ENCODE peak calls at places on chromosome 12, in seven cellular contexts. One of them, this sample, is unnamed.

GRCh38 chr12:131903270-131904255 is 9.1 kb downstream of the ULK1 start:
- DNase-seq in activated T-helper 9 cell treated with anti-CD3 and anti-CD28 coated beads, Interleukin-2, amount 50 U/mL, for 16 hours: no peak
- DNase-seq in left colon: no peak
- DNase-seq in Calu3: no peak
- DNase-seq in MM.1S: no peak
- DNase-seq in NCI-H1105: no peak
- DNase-seq in cardiac fibroblast: no peak
- DNase-seq in this sample: no peak

GRCh38 chr12:6424008-6424347 is 20.8 kb upstream of the CD27 start:
- DNase-seq in activated T-helper 9 cell treated with anti-CD3 and anti-CD28 coated beads, Interleukin-2, amount 50 U/mL, for 16 hours: no peak
- DNase-seq in left colon: no peak
- DNase-seq in Calu3: no peak
- DNase-seq in MM.1S: no peak
- DNase-seq in NCI-H1105: no peak
- DNase-seq in cardiac fibroblast: no peak
- DNase-seq in this sample: no peak

GRCh38 chr12:113271853-113272561 is 50.7 kb downstream of the TPCN1 start:
- DNase-seq in activated T-helper 9 cell treated with anti-CD3 and anti-CD28 coated beads, Interleukin-2, amount 50 U/mL, for 16 hours: no peak
- DNase-seq in left colon: peak
- DNase-seq in Calu3: no peak
- DNase-seq in MM.1S: no peak
- DNase-seq in NCI-H1105: no peak
- DNase-seq in cardiac fibroblast: peak
- DNase-seq in this sample: no peak

GRCh38 chr12:28941248-28941647 is 207.8 kb upstream of the FAR2 start:
- DNase-seq in activated T-helper 9 cell treated with anti-CD3 and anti-CD28 coated beads, Interleukin-2, amount 50 U/mL, for 16 hours: no peak
- DNase-seq in left colon: no peak
- DNase-seq in Calu3: no peak
- DNase-seq in MM.1S: no peak
- DNase-seq in NCI-H1105: no peak
- DNase-seq in cardiac fibroblast: no peak
- DNase-seq in this sample: no peak

GRCh38 chr12:68455676-68456345 is 123.6 kb upstream of the MDM1 start:
- DNase-seq in activated T-helper 9 cell treated with anti-CD3 and anti-CD28 coated beads, Interleukin-2, amount 50 U/mL, for 16 hours: no peak
- DNase-seq in left colon: no peak
- DNase-seq in Calu3: no peak
- DNase-seq in MM.1S: peak
- DNase-seq in NCI-H1105: no peak
- DNase-seq in cardiac fibroblast: peak
- DNase-seq in this sample: no peak

GRCh38 chr12:114092981-114093380 is 126.9 kb upstream of the RBM19 start:
- DNase-seq in activated T-helper 9 cell treated with anti-CD3 and anti-CD28 coated beads, Interleukin-2, amount 50 U/mL, for 16 hours: no peak
- DNase-seq in left colon: no peak
- DNase-seq in Calu3: no peak
- DNase-seq in MM.1S: no peak
- DNase-seq in NCI-H1105: no peak
- DNase-seq in cardiac fibroblast: no peak
- DNase-seq in this sample: no peak

GRCh38 chr12:93336344-93336743 is 41.4 kb upstream of the NUDT4 start:
- DNase-seq in activated T-helper 9 cell treated with anti-CD3 and anti-CD28 coated beads, Interleukin-2, amount 50 U/mL, for 16 hours: no peak
- DNase-seq in left colon: no peak
- DNase-seq in Calu3: peak
- DNase-seq in MM.1S: no peak
- DNase-seq in NCI-H1105: no peak
- DNase-seq in cardiac fibroblast: peak
- DNase-seq in this sample: no peak

GRCh38 chr12:76588881-76589565 is 29.5 kb upstream of the OSBPL8 start:
- DNase-seq in activated T-helper 9 cell treated with anti-CD3 and anti-CD28 coated beads, Interleukin-2, amount 50 U/mL, for 16 hours: no peak
- DNase-seq in left colon: no peak
- DNase-seq in Calu3: no peak
- DNase-seq in MM.1S: no peak
- DNase-seq in NCI-H1105: no peak
- DNase-seq in cardiac fibroblast: peak
- DNase-seq in this sample: no peak

GRCh38 chr12:2804390-2805145 is 7.9 kb upstream of the ITFG2 start:
- DNase-seq in activated T-helper 9 cell treated with anti-CD3 and anti-CD28 coated beads, Interleukin-2, amount 50 U/mL, for 16 hours: no peak
- DNase-seq in left colon: no peak
- DNase-seq in Calu3: no peak
- DNase-seq in MM.1S: no peak
- DNase-seq in NCI-H1105: no peak
- DNase-seq in cardiac fibroblast: peak
- DNase-seq in this sample: no peak

GRCh38 chr12:93275589-93275988 is 102.1 kb upstream of the NUDT4 start:
- DNase-seq in activated T-helper 9 cell treated with anti-CD3 and anti-CD28 coated beads, Interleukin-2, amount 50 U/mL, for 16 hours: no peak
- DNase-seq in left colon: no peak
- DNase-seq in Calu3: no peak
- DNase-seq in MM.1S: no peak
- DNase-seq in NCI-H1105: no peak
- DNase-seq in cardiac fibroblast: no peak
- DNase-seq in this sample: no peak

GRCh38 chr12:118813778-118814359 is 167.5 kb upstream of the SRRM4 start:
- DNase-seq in activated T-helper 9 cell treated with anti-CD3 and anti-CD28 coated beads, Interleukin-2, amount 50 U/mL, for 16 hours: no peak
- DNase-seq in left colon: no peak
- DNase-seq in Calu3: no peak
- DNase-seq in MM.1S: no peak
- DNase-seq in NCI-H1105: no peak
- DNase-seq in cardiac fibroblast: no peak
- DNase-seq in this sample: no peak

GRCh38 chr12:85725991-85726390 is 110.2 kb downstream of the RASSF9 start:
- DNase-seq in activated T-helper 9 cell treated with anti-CD3 and anti-CD28 coated beads, Interleukin-2, amount 50 U/mL, for 16 hours: no peak
- DNase-seq in left colon: no peak
- DNase-seq in Calu3: no peak
- DNase-seq in MM.1S: no peak
- DNase-seq in NCI-H1105: peak
- DNase-seq in cardiac fibroblast: peak
- DNase-seq in this sample: no peak

GRCh38 chr12:104664368-104664767 is 207.6 kb downstream of the CHST11 start:
- DNase-seq in activated T-helper 9 cell treated with anti-CD3 and anti-CD28 coated beads, Interleukin-2, amount 50 U/mL, for 16 hours: no peak
- DNase-seq in left colon: no peak
- DNase-seq in Calu3: no peak
- DNase-seq in MM.1S: no peak
- DNase-seq in NCI-H1105: no peak
- DNase-seq in cardiac fibroblast: no peak
- DNase-seq in this sample: no peak

GRCh38 chr12:90618606-90619005 is 336.4 kb downstream of the CCER1 start:
- DNase-seq in activated T-helper 9 cell treated with anti-CD3 and anti-CD28 coated beads, Interleukin-2, amount 50 U/mL, for 16 hours: no peak
- DNase-seq in left colon: no peak
- DNase-seq in Calu3: no peak
- DNase-seq in MM.1S: no peak
- DNase-seq in NCI-H1105: no peak
- DNase-seq in cardiac fibroblast: no peak
- DNase-seq in this sample: no peak

GRCh38 chr12:71865166-71865713 is 25.7 kb downstream of the TBC1D15 start:
- DNase-seq in activated T-helper 9 cell treated with anti-CD3 and anti-CD28 coated beads, Interleukin-2, amount 50 U/mL, for 16 hours: no peak
- DNase-seq in left colon: no peak
- DNase-seq in Calu3: no peak
- DNase-seq in MM.1S: no peak
- DNase-seq in NCI-H1105: no peak
- DNase-seq in cardiac fibroblast: peak
- DNase-seq in this sample: no peak

GRCh38 chr12:28489256-28489655 is 299.0 kb downstream of the CCDC91 start:
- DNase-seq in activated T-helper 9 cell treated with anti-CD3 and anti-CD28 coated beads, Interleukin-2, amount 50 U/mL, for 16 hours: no peak
- DNase-seq in left colon: no peak
- DNase-seq in Calu3: no peak
- DNase-seq in MM.1S: no peak
- DNase-seq in NCI-H1105: no peak
- DNase-seq in cardiac fibroblast: peak
- DNase-seq in this sample: no peak

GRCh38 chr12:123363385-123363742 is 1.3 kb downstream of the SBNO1 start:
- DNase-seq in activated T-helper 9 cell treated with anti-CD3 and anti-CD28 coated beads, Interleukin-2, amount 50 U/mL, for 16 hours: no peak
- DNase-seq in left colon: no peak
- DNase-seq in Calu3: no peak
- DNase-seq in MM.1S: no peak
- DNase-seq in NCI-H1105: peak
- DNase-seq in cardiac fibroblast: no peak
- DNase-seq in this sample: no peak

GRCh38 chr12:114369088-114369487 is 36.9 kb downstream of the TBX5 start:
- DNase-seq in activated T-helper 9 cell treated with anti-CD3 and anti-CD28 coated beads, Interleukin-2, amount 50 U/mL, for 16 hours: no peak
- DNase-seq in left colon: no peak
- DNase-seq in Calu3: no peak
- DNase-seq in MM.1S: no peak
- DNase-seq in NCI-H1105: no peak
- DNase-seq in cardiac fibroblast: no peak
- DNase-seq in this sample: no peak

GRCh38 chr12:47939009-47939601 is 24.3 kb upstream of the TMEM106C start:
- DNase-seq in activated T-helper 9 cell treated with anti-CD3 and anti-CD28 coated beads, Interleukin-2, amount 50 U/mL, for 16 hours: no peak
- DNase-seq in left colon: peak
- DNase-seq in Calu3: no peak
- DNase-seq in MM.1S: no peak
- DNase-seq in NCI-H1105: no peak
- DNase-seq in cardiac fibroblast: no peak
- DNase-seq in this sample: no peak

GRCh38 chr12:52004042-52004648 is 2.6 kb upstream of the TAMALIN start:
- DNase-seq in activated T-helper 9 cell treated with anti-CD3 and anti-CD28 coated beads, Interleukin-2, amount 50 U/mL, for 16 hours: no peak
- DNase-seq in left colon: no peak
- DNase-seq in Calu3: peak
- DNase-seq in MM.1S: no peak
- DNase-seq in NCI-H1105: peak
- DNase-seq in cardiac fibroblast: peak
- DNase-seq in this sample: no peak

GRCh38 chr12:6171409-6172015 is 28.7 kb upstream of the CD9 start:
- DNase-seq in activated T-helper 9 cell treated with anti-CD3 and anti-CD28 coated beads, Interleukin-2, amount 50 U/mL, for 16 hours: no peak
- DNase-seq in left colon: no peak
- DNase-seq in Calu3: no peak
- DNase-seq in MM.1S: no peak
- DNase-seq in NCI-H1105: no peak
- DNase-seq in cardiac fibroblast: peak
- DNase-seq in this sample: no peak

GRCh38 chr12:128168273-128168672 is 98.7 kb upstream of the TMEM132C start:
- DNase-seq in activated T-helper 9 cell treated with anti-CD3 and anti-CD28 coated beads, Interleukin-2, amount 50 U/mL, for 16 hours: no peak
- DNase-seq in left colon: no peak
- DNase-seq in Calu3: no peak
- DNase-seq in MM.1S: no peak
- DNase-seq in NCI-H1105: no peak
- DNase-seq in cardiac fibroblast: no peak
- DNase-seq in this sample: no peak

GRCh38 chr12:56128669-56129209 is 672 bp downstream of the ESYT1 start:
- DNase-seq in activated T-helper 9 cell treated with anti-CD3 and anti-CD28 coated beads, Interleukin-2, amount 50 U/mL, for 16 hours: no peak
- DNase-seq in left colon: no peak
- DNase-seq in Calu3: no peak
- DNase-seq in MM.1S: no peak
- DNase-seq in NCI-H1105: no peak
- DNase-seq in cardiac fibroblast: peak
- DNase-seq in this sample: no peak

GRCh38 chr12:30990316-30990715 is 63.8 kb downstream of the TSPAN11 start:
- DNase-seq in activated T-helper 9 cell treated with anti-CD3 and anti-CD28 coated beads, Interleukin-2, amount 50 U/mL, for 16 hours: no peak
- DNase-seq in left colon: no peak
- DNase-seq in Calu3: no peak
- DNase-seq in MM.1S: no peak
- DNase-seq in NCI-H1105: no peak
- DNase-seq in cardiac fibroblast: no peak
- DNase-seq in this sample: no peak

GRCh38 chr12:1611775-1612174 is 17.3 kb upstream of the WNT5B start:
- DNase-seq in activated T-helper 9 cell treated with anti-CD3 and anti-CD28 coated beads, Interleukin-2, amount 50 U/mL, for 16 hours: no peak
- DNase-seq in left colon: no peak
- DNase-seq in Calu3: no peak
- DNase-seq in MM.1S: no peak
- DNase-seq in NCI-H1105: no peak
- DNase-seq in cardiac fibroblast: peak
- DNase-seq in this sample: no peak

GRCh38 chr12:22121224-22121623 is 75.2 kb downstream of the CMAS start:
- DNase-seq in activated T-helper 9 cell treated with anti-CD3 and anti-CD28 coated beads, Interleukin-2, amount 50 U/mL, for 16 hours: peak
- DNase-seq in left colon: no peak
- DNase-seq in Calu3: peak
- DNase-seq in MM.1S: peak
- DNase-seq in NCI-H1105: no peak
- DNase-seq in cardiac fibroblast: no peak
- DNase-seq in this sample: peak

GRCh38 chr12:120856980-120857379 is 47.2 kb downstream of the SPPL3 start:
- DNase-seq in activated T-helper 9 cell treated with anti-CD3 and anti-CD28 coated beads, Interleukin-2, amount 50 U/mL, for 16 hours: no peak
- DNase-seq in left colon: no peak
- DNase-seq in Calu3: peak
- DNase-seq in MM.1S: no peak
- DNase-seq in NCI-H1105: no peak
- DNase-seq in cardiac fibroblast: no peak
- DNase-seq in this sample: peak

GRCh38 chr12:10989107-10989506 is 2.4 kb upstream of the TAS2R50 start:
- DNase-seq in activated T-helper 9 cell treated with anti-CD3 and anti-CD28 coated beads, Interleukin-2, amount 50 U/mL, for 16 hours: no peak
- DNase-seq in left colon: no peak
- DNase-seq in Calu3: no peak
- DNase-seq in MM.1S: no peak
- DNase-seq in NCI-H1105: no peak
- DNase-seq in cardiac fibroblast: no peak
- DNase-seq in this sample: no peak

GRCh38 chr12:65171073-65171472 is 1.7 kb downstream of the LEMD3 start:
- DNase-seq in activated T-helper 9 cell treated with anti-CD3 and anti-CD28 coated beads, Interleukin-2, amount 50 U/mL, for 16 hours: no peak
- DNase-seq in left colon: no peak
- DNase-seq in Calu3: no peak
- DNase-seq in MM.1S: no peak
- DNase-seq in NCI-H1105: no peak
- DNase-seq in cardiac fibroblast: no peak
- DNase-seq in this sample: no peak

GRCh38 chr12:15193927-15194326 is 27.3 kb downstream of the RERG start:
- DNase-seq in activated T-helper 9 cell treated with anti-CD3 and anti-CD28 coated beads, Interleukin-2, amount 50 U/mL, for 16 hours: no peak
- DNase-seq in left colon: no peak
- DNase-seq in Calu3: no peak
- DNase-seq in MM.1S: no peak
- DNase-seq in NCI-H1105: no peak
- DNase-seq in cardiac fibroblast: no peak
- DNase-seq in this sample: no peak

GRCh38 chr12:124829008-124829707 is 34.5 kb downstream of the SCARB1 start:
- DNase-seq in activated T-helper 9 cell treated with anti-CD3 and anti-CD28 coated beads, Interleukin-2, amount 50 U/mL, for 16 hours: no peak
- DNase-seq in left colon: no peak
- DNase-seq in Calu3: peak
- DNase-seq in MM.1S: no peak
- DNase-seq in NCI-H1105: no peak
- DNase-seq in cardiac fibroblast: peak
- DNase-seq in this sample: no peak

GRCh38 chr12:92597997-92598396 is 104.8 kb upstream of the PLEKHG7 start:
- DNase-seq in activated T-helper 9 cell treated with anti-CD3 and anti-CD28 coated beads, Interleukin-2, amount 50 U/mL, for 16 hours: no peak
- DNase-seq in left colon: no peak
- DNase-seq in Calu3: no peak
- DNase-seq in MM.1S: no peak
- DNase-seq in NCI-H1105: no peak
- DNase-seq in cardiac fibroblast: no peak
- DNase-seq in this sample: no peak

GRCh38 chr12:96412431-96412830 is 12.2 kb upstream of the CDK17 start:
- DNase-seq in activated T-helper 9 cell treated with anti-CD3 and anti-CD28 coated beads, Interleukin-2, amount 50 U/mL, for 16 hours: no peak
- DNase-seq in left colon: no peak
- DNase-seq in Calu3: no peak
- DNase-seq in MM.1S: no peak
- DNase-seq in NCI-H1105: no peak
- DNase-seq in cardiac fibroblast: no peak
- DNase-seq in this sample: no peak

This sample was measured in HCT116.